ENCODE peak calls at places on chromosomes 12 and 14, in nine cellular contexts. One of them, this sample, is unnamed.

GRCh38 chr14:104595116-104595675 is 9.4 kb downstream of the TMEM179 start:
- DNase-seq in hepatocyte: no peak
- DNase-seq in glutamatergic neuron: no peak
- DNase-seq in pancreas: no peak
- DNase-seq in activated CD8-positive, alpha-beta T cell treated with anti-CD3 and anti-CD28 coated beads for 36 hours: no peak
- DNase-seq in mucosa of descending colon: no peak
- DNase-seq in brain microvascular endothelial cell: no peak
- DNase-seq in type B pancreatic cell: no peak
- DNase-seq in right lobe of liver: peak
- DNase-seq in this sample: no peak

GRCh38 chr12:49098035-49098451 is 3.4 kb upstream of the DHH start:
- DNase-seq in hepatocyte: peak
- DNase-seq in glutamatergic neuron: peak
- DNase-seq in pancreas: peak
- DNase-seq in activated CD8-positive, alpha-beta T cell treated with anti-CD3 and anti-CD28 coated beads for 36 hours: peak
- DNase-seq in mucosa of descending colon: peak
- DNase-seq in brain microvascular endothelial cell: no peak
- DNase-seq in type B pancreatic cell: no peak
- DNase-seq in right lobe of liver: peak
- DNase-seq in this sample: peak

GRCh38 chr12:51970904-51971646 is 19.6 kb downstream of the ACVR1B start:
- DNase-seq in hepatocyte: peak
- DNase-seq in glutamatergic neuron: peak
- DNase-seq in pancreas: no peak
- DNase-seq in activated CD8-positive, alpha-beta T cell treated with anti-CD3 and anti-CD28 coated beads for 36 hours: peak
- DNase-seq in mucosa of descending colon: peak
- DNase-seq in brain microvascular endothelial cell: no peak
- DNase-seq in type B pancreatic cell: no peak
- DNase-seq in right lobe of liver: no peak
- DNase-seq in this sample: peak

GRCh38 chr14:56205906-56206305 is 87.7 kb downstream of the PELI2 start:
- DNase-seq in hepatocyte: no peak
- DNase-seq in glutamatergic neuron: no peak
- DNase-seq in pancreas: no peak
- DNase-seq in activated CD8-positive, alpha-beta T cell treated with anti-CD3 and anti-CD28 coated beads for 36 hours: no peak
- DNase-seq in mucosa of descending colon: no peak
- DNase-seq in brain microvascular endothelial cell: no peak
- DNase-seq in type B pancreatic cell: no peak
- DNase-seq in right lobe of liver: no peak
- DNase-seq in this sample: no peak

GRCh38 chr14:85528080-85528881 is 1.7 kb upstream of the FLRT2 start:
- DNase-seq in hepatocyte: peak
- DNase-seq in glutamatergic neuron: peak
- DNase-seq in pancreas: no peak
- DNase-seq in activated CD8-positive, alpha-beta T cell treated with anti-CD3 and anti-CD28 coated beads for 36 hours: no peak
- DNase-seq in mucosa of descending colon: peak
- DNase-seq in brain microvascular endothelial cell: peak
- DNase-seq in type B pancreatic cell: no peak
- DNase-seq in right lobe of liver: no peak
- DNase-seq in this sample: peak

GRCh38 chr12:115325858-115326257 is 641.9 kb upstream of the TBX3 start:
- DNase-seq in hepatocyte: no peak
- DNase-seq in glutamatergic neuron: no peak
- DNase-seq in pancreas: no peak
- DNase-seq in activated CD8-positive, alpha-beta T cell treated with anti-CD3 and anti-CD28 coated beads for 36 hours: no peak
- DNase-seq in mucosa of descending colon: peak
- DNase-seq in brain microvascular endothelial cell: no peak
- DNase-seq in type B pancreatic cell: no peak
- DNase-seq in right lobe of liver: no peak
- DNase-seq in this sample: peak

GRCh38 chr12:122006186-122006926 is 15.3 kb upstream of the BCL7A start:
- DNase-seq in hepatocyte: no peak
- DNase-seq in glutamatergic neuron: no peak
- DNase-seq in pancreas: no peak
- DNase-seq in activated CD8-positive, alpha-beta T cell treated with anti-CD3 and anti-CD28 coated beads for 36 hours: no peak
- DNase-seq in mucosa of descending colon: no peak
- DNase-seq in brain microvascular endothelial cell: no peak
- DNase-seq in type B pancreatic cell: no peak
- DNase-seq in right lobe of liver: no peak
- DNase-seq in this sample: no peak

GRCh38 chr14:26549571-26549970 is 48.3 kb downstream of the NOVA1 start:
- DNase-seq in hepatocyte: no peak
- DNase-seq in glutamatergic neuron: no peak
- DNase-seq in pancreas: no peak
- DNase-seq in activated CD8-positive, alpha-beta T cell treated with anti-CD3 and anti-CD28 coated beads for 36 hours: no peak
- DNase-seq in mucosa of descending colon: no peak
- DNase-seq in brain microvascular endothelial cell: no peak
- DNase-seq in type B pancreatic cell: no peak
- DNase-seq in right lobe of liver: no peak
- DNase-seq in this sample: no peak

GRCh38 chr12:6376079-6376941 is 947 bp upstream of the SCNN1A start:
- DNase-seq in hepatocyte: peak
- DNase-seq in glutamatergic neuron: no peak
- DNase-seq in pancreas: peak
- DNase-seq in activated CD8-positive, alpha-beta T cell treated with anti-CD3 and anti-CD28 coated beads for 36 hours: no peak
- DNase-seq in mucosa of descending colon: no peak
- DNase-seq in brain microvascular endothelial cell: peak
- DNase-seq in type B pancreatic cell: no peak
- DNase-seq in right lobe of liver: no peak
- DNase-seq in this sample: peak

DNA sequence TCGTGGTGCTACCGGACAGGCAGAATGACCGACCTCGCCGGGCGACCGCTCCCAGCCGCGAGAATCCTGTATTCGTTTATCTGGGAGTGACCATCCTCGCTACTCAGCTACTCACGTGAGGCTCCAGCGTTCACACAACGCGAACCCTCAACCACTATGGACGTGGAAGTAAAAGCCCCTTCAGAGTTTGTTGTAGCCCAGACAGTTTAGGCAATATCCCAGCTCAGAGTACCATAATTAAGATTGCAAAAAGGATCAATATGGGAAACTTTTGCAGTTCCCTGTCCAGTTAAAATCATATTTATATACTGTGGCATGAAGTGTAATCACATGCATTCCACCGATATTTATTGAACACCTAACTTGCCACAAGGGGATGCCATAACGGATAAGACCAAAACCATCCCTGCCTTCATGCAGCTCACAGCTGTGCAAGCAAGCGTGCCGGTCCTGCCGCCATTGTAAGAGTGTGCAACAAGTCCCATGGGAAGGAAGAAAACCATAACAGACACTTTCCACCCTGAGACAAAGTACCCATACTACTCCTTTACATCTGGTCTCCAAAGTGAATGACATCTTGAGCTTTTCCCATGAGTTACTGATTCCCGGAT is 938 bp upstream of the MAX start:
- DNase-seq in hepatocyte: peak
- DNase-seq in glutamatergic neuron: peak
- DNase-seq in pancreas: peak
- DNase-seq in activated CD8-positive, alpha-beta T cell treated with anti-CD3 and anti-CD28 coated beads for 36 hours: peak
- DNase-seq in mucosa of descending colon: peak
- DNase-seq in brain microvascular endothelial cell: peak
- DNase-seq in type B pancreatic cell: no peak
- DNase-seq in right lobe of liver: no peak
- DNase-seq in this sample: peak
- TF ChIP-seq CTCF in hepatocyte: no peak
- TF ChIP-seq CTCF in glutamatergic neuron: no peak
- TF ChIP-seq CTCF in pancreas: no peak
- TF ChIP-seq CTCF in activated CD8-positive, alpha-beta T cell treated with anti-CD3 and anti-CD28 coated beads for 36 hours: no peak
- TF ChIP-seq CTCF in mucosa of descending colon: no peak
- TF ChIP-seq CTCF in brain microvascular endothelial cell: peak
- TF ChIP-seq CTCF in type B pancreatic cell: peak
- TF ChIP-seq CTCF in right lobe of liver: no peak
- TF ChIP-seq CTCF in this sample: no peak

GRCh38 chr12:123106640-123107359 is 44.1 kb downstream of the PITPNM2 start:
- DNase-seq in hepatocyte: no peak
- DNase-seq in glutamatergic neuron: no peak
- DNase-seq in pancreas: no peak
- DNase-seq in activated CD8-positive, alpha-beta T cell treated with anti-CD3 and anti-CD28 coated beads for 36 hours: peak
- DNase-seq in mucosa of descending colon: peak
- DNase-seq in brain microvascular endothelial cell: no peak
- DNase-seq in type B pancreatic cell: no peak
- DNase-seq in right lobe of liver: peak
- DNase-seq in this sample: peak
- TF ChIP-seq CTCF in hepatocyte: no peak
- TF ChIP-seq CTCF in glutamatergic neuron: no peak
- TF ChIP-seq CTCF in pancreas: no peak
- TF ChIP-seq CTCF in activated CD8-positive, alpha-beta T cell treated with anti-CD3 and anti-CD28 coated beads for 36 hours: no peak
- TF ChIP-seq CTCF in mucosa of descending colon: no peak
- TF ChIP-seq CTCF in brain microvascular endothelial cell: no peak
- TF ChIP-seq CTCF in type B pancreatic cell: no peak
- TF ChIP-seq CTCF in right lobe of liver: no peak
- TF ChIP-seq CTCF in this sample: no peak

DNA sequence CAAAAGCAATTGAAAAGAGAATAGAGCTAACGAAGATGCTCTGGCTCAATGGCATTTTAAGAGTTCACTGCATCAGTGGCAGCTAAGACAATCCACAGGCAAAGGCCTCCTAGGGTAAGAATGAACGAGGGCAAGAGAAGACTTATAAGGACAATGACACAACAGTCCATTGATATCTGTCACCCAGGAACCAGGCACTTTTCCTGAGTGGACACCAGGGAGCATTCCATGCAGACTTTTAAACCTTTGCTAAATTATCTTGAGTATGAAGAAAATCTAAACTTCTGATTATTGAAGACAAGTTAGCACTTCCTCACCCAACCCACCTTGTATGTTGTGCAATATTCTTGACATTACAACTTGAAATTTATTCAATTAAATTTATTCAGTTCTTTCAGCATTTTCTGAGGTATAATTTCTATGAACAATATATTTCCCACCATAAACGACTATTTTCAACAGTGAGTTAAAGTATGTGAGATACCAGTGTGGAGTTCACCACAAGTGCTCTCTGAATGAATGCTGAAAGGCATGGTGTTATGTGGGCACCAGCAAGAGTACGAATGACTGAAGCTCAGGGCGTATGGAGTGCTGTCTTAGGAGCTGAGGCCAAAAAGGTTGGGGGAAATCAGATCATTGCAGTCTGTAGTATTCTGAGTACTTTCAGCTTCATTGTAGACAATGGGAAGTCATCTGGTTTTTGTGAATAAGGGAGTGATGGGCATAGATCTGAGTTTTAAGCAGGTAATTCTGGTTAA is 124.3 kb upstream of the LMNTD1 start:
- DNase-seq in hepatocyte: no peak
- DNase-seq in glutamatergic neuron: no peak
- DNase-seq in pancreas: no peak
- DNase-seq in activated CD8-positive, alpha-beta T cell treated with anti-CD3 and anti-CD28 coated beads for 36 hours: no peak
- DNase-seq in mucosa of descending colon: peak
- DNase-seq in brain microvascular endothelial cell: no peak
- DNase-seq in type B pancreatic cell: no peak
- DNase-seq in right lobe of liver: no peak
- DNase-seq in this sample: peak
- TF ChIP-seq CTCF in hepatocyte: peak
- TF ChIP-seq CTCF in glutamatergic neuron: no peak
- TF ChIP-seq CTCF in pancreas: no peak
- TF ChIP-seq CTCF in activated CD8-positive, alpha-beta T cell treated with anti-CD3 and anti-CD28 coated beads for 36 hours: no peak
- TF ChIP-seq CTCF in mucosa of descending colon: no peak
- TF ChIP-seq CTCF in brain microvascular endothelial cell: no peak
- TF ChIP-seq CTCF in type B pancreatic cell: no peak
- TF ChIP-seq CTCF in right lobe of liver: no peak
- TF ChIP-seq CTCF in this sample: peak

GRCh38 chr14:96051642-96052540 is 12.7 kb downstream of the C14orf132 start:
- DNase-seq in hepatocyte: no peak
- DNase-seq in glutamatergic neuron: no peak
- DNase-seq in pancreas: no peak
- DNase-seq in activated CD8-positive, alpha-beta T cell treated with anti-CD3 and anti-CD28 coated beads for 36 hours: peak
- DNase-seq in mucosa of descending colon: no peak
- DNase-seq in brain microvascular endothelial cell: no peak
- DNase-seq in type B pancreatic cell: no peak
- DNase-seq in right lobe of liver: no peak
- DNase-seq in this sample: peak
- TF ChIP-seq CTCF in hepatocyte: peak
- TF ChIP-seq CTCF in glutamatergic neuron: no peak
- TF ChIP-seq CTCF in pancreas: no peak
- TF ChIP-seq CTCF in activated CD8-positive, alpha-beta T cell treated with anti-CD3 and anti-CD28 coated beads for 36 hours: no peak
- TF ChIP-seq CTCF in mucosa of descending colon: no peak
- TF ChIP-seq CTCF in brain microvascular endothelial cell: peak
- TF ChIP-seq CTCF in type B pancreatic cell: peak
- TF ChIP-seq CTCF in right lobe of liver: no peak
- TF ChIP-seq CTCF in this sample: peak

This sample was measured in MCF 10A.